ENCODE peak calls at places on chromosomes 7 and 10, in four cellular contexts. One of them, this sample, is unnamed.

GRCh38 chr7:3294432-3295100 is 6.5 kb upstream of the SDK1 start:
- DNase-seq in GM13976: no peak
- DNase-seq in kidney tubule cell: peak
- DNase-seq in sciatic nerve: no peak
- DNase-seq in this sample: no peak

GRCh38 chr10:87578799-87579401 is 74.2 kb downstream of the MINPP1 start:
- DNase-seq in GM13976: no peak
- DNase-seq in kidney tubule cell: peak
- DNase-seq in sciatic nerve: no peak
- DNase-seq in this sample: no peak

GRCh38 chr10:100901051-100901450 is 11.7 kb upstream of the SLF2 start:
- DNase-seq in GM13976: no peak
- DNase-seq in kidney tubule cell: no peak
- DNase-seq in sciatic nerve: no peak
- DNase-seq in this sample: no peak

GRCh38 chr7:2607913-2608899 is 23.6 kb upstream of the TTYH3 start:
- DNase-seq in GM13976: no peak
- DNase-seq in kidney tubule cell: no peak
- DNase-seq in sciatic nerve: no peak
- DNase-seq in this sample: no peak

GRCh38 chr10:113854757-113855626 is 531 bp downstream of the NHLRC2 start:
- DNase-seq in GM13976: peak
- DNase-seq in kidney tubule cell: peak
- DNase-seq in sciatic nerve: peak
- DNase-seq in this sample: peak

GRCh38 chr7:143049380-143049779 is 2.8 kb upstream of the OR6V1 start:
- DNase-seq in GM13976: no peak
- DNase-seq in kidney tubule cell: no peak
- DNase-seq in sciatic nerve: no peak
- DNase-seq in this sample: no peak

GRCh38 chr10:49207113-49207512 is 18.9 kb upstream of the TMEM273 start:
- DNase-seq in GM13976: no peak
- DNase-seq in kidney tubule cell: no peak
- DNase-seq in sciatic nerve: no peak
- DNase-seq in this sample: no peak

GRCh38 chr10:43683451-43684197 is 34.9 kb upstream of the ZNF32 start:
- DNase-seq in GM13976: peak
- DNase-seq in kidney tubule cell: no peak
- DNase-seq in sciatic nerve: no peak
- DNase-seq in this sample: peak

GRCh38 chr7:107506683-107507339 is 37.0 kb downstream of the GPR22 start:
- DNase-seq in GM13976: no peak
- DNase-seq in kidney tubule cell: peak
- DNase-seq in sciatic nerve: no peak
- DNase-seq in this sample: peak

GRCh38 chr7:128097211-128097731 is 66.0 kb upstream of the LRRC4 start:
- DNase-seq in GM13976: no peak
- DNase-seq in kidney tubule cell: no peak
- DNase-seq in sciatic nerve: no peak
- DNase-seq in this sample: no peak

GRCh38 chr10:121598261-121599249 is at the start of gene FGFR2:
- DNase-seq in GM13976: peak
- DNase-seq in kidney tubule cell: peak
- DNase-seq in sciatic nerve: peak
- DNase-seq in this sample: peak

GRCh38 chr7:96320437-96320836 is 1.5 kb downstream of the SLC25A13 start:
- DNase-seq in GM13976: peak
- DNase-seq in kidney tubule cell: no peak
- DNase-seq in sciatic nerve: no peak
- DNase-seq in this sample: peak

GRCh38 chr10:89929282-89930026 is 228.1 kb downstream of the KIF20B start:
- DNase-seq in GM13976: no peak
- DNase-seq in kidney tubule cell: peak
- DNase-seq in sciatic nerve: no peak
- DNase-seq in this sample: no peak

GRCh38 chr10:73847031-73847430 is 27.3 kb downstream of the CAMK2G start:
- DNase-seq in GM13976: no peak
- DNase-seq in kidney tubule cell: no peak
- DNase-seq in sciatic nerve: no peak
- DNase-seq in this sample: no peak

GRCh38 chr10:131972474-131973071 is 9.2 kb downstream of the BNIP3 start:
- DNase-seq in GM13976: no peak
- DNase-seq in kidney tubule cell: peak
- DNase-seq in sciatic nerve: peak
- DNase-seq in this sample: no peak

This sample was measured in germinal center.